ENCODE peak calls at places on chromosomes 5 and 9, in eight cellular contexts. One of them, this sample, is unnamed.

GRCh38 chr5:120808135-120808534 is 344.0 kb downstream of the PRR16 start:
- DNase-seq in lung: no peak
- DNase-seq in uterus: no peak
- DNase-seq in brain microvascular endothelial cell: no peak
- DNase-seq in adrenal gland: no peak
- DNase-seq in lower leg skin: no peak
- DNase-seq in suprapubic skin: no peak
- DNase-seq in tibial artery: no peak
- DNase-seq in this sample: no peak

GRCh38 chr9:134377976-134378375 is 51.7 kb downstream of the RXRA start:
- DNase-seq in lower leg skin: peak
- DNase-seq in uterus: no peak
- DNase-seq in lung: peak
- DNase-seq in suprapubic skin: peak
- DNase-seq in tibial artery: peak
- DNase-seq in adrenal gland: peak
- DNase-seq in brain microvascular endothelial cell: no peak
- DNase-seq in this sample: no peak

GRCh38 chr5:119554597-119554996 is 74.8 kb upstream of the FAM170A start:
- DNase-seq in brain microvascular endothelial cell: no peak
- DNase-seq in adrenal gland: no peak
- DNase-seq in tibial artery: no peak
- DNase-seq in suprapubic skin: no peak
- DNase-seq in uterus: no peak
- DNase-seq in lower leg skin: no peak
- DNase-seq in lung: no peak
- DNase-seq in this sample: no peak

GRCh38 chr9:71630371-71630770 is 137.9 kb downstream of the CEMIP2 start:
- DNase-seq in tibial artery: no peak
- DNase-seq in suprapubic skin: no peak
- DNase-seq in lung: no peak
- DNase-seq in brain microvascular endothelial cell: no peak
- DNase-seq in lower leg skin: no peak
- DNase-seq in adrenal gland: no peak
- DNase-seq in uterus: no peak
- DNase-seq in this sample: no peak

GRCh38 chr9:138075496-138075895 is 197.9 kb downstream of the CACNA1B start:
- DNase-seq in tibial artery: no peak
- DNase-seq in uterus: peak
- DNase-seq in brain microvascular endothelial cell: no peak
- DNase-seq in adrenal gland: peak
- DNase-seq in lung: no peak
- DNase-seq in suprapubic skin: peak
- DNase-seq in lower leg skin: no peak
- DNase-seq in this sample: no peak

GRCh38 chr5:79240561-79240960 is 4.6 kb downstream of the JMY start:
- DNase-seq in adrenal gland: no peak
- DNase-seq in lower leg skin: no peak
- DNase-seq in tibial artery: no peak
- DNase-seq in lung: no peak
- DNase-seq in uterus: no peak
- DNase-seq in brain microvascular endothelial cell: no peak
- DNase-seq in suprapubic skin: no peak
- DNase-seq in this sample: no peak

GRCh38 chr9:3746296-3747275 is 220.8 kb upstream of the RFX3 start:
- DNase-seq in tibial artery: no peak
- DNase-seq in lung: no peak
- DNase-seq in brain microvascular endothelial cell: peak
- DNase-seq in suprapubic skin: no peak
- DNase-seq in adrenal gland: no peak
- DNase-seq in lower leg skin: no peak
- DNase-seq in uterus: no peak
- DNase-seq in this sample: peak

GRCh38 chr9:73143606-73144328 is 7.9 kb upstream of the ANXA1 start:
- DNase-seq in tibial artery: no peak
- DNase-seq in uterus: no peak
- DNase-seq in suprapubic skin: no peak
- DNase-seq in brain microvascular endothelial cell: peak
- DNase-seq in lower leg skin: no peak
- DNase-seq in adrenal gland: no peak
- DNase-seq in lung: no peak
- DNase-seq in this sample: peak

GRCh38 chr5:141992349-141992963 is 20.4 kb downstream of the GNPDA1 start:
- DNase-seq in uterus: peak
- DNase-seq in tibial artery: peak
- DNase-seq in brain microvascular endothelial cell: peak
- DNase-seq in suprapubic skin: peak
- DNase-seq in adrenal gland: peak
- DNase-seq in lung: peak
- DNase-seq in lower leg skin: peak
- DNase-seq in this sample: no peak

GRCh38 chr9:15834541-15834940 is 281.7 kb downstream of the CCDC171 start:
- DNase-seq in adrenal gland: no peak
- DNase-seq in lung: no peak
- DNase-seq in uterus: no peak
- DNase-seq in tibial artery: no peak
- DNase-seq in brain microvascular endothelial cell: peak
- DNase-seq in suprapubic skin: no peak
- DNase-seq in lower leg skin: no peak
- DNase-seq in this sample: no peak

GRCh38 chr9:87324613-87325194 is 173.0 kb upstream of the DAPK1 start:
- DNase-seq in suprapubic skin: no peak
- DNase-seq in adrenal gland: no peak
- DNase-seq in uterus: no peak
- DNase-seq in lower leg skin: no peak
- DNase-seq in tibial artery: no peak
- DNase-seq in brain microvascular endothelial cell: peak
- DNase-seq in lung: no peak
- DNase-seq in this sample: no peak

GRCh38 chr9:6870650-6871477 is 113.1 kb downstream of the KDM4C start:
- DNase-seq in tibial artery: no peak
- DNase-seq in lung: no peak
- DNase-seq in adrenal gland: no peak
- DNase-seq in suprapubic skin: no peak
- DNase-seq in brain microvascular endothelial cell: no peak
- DNase-seq in uterus: no peak
- DNase-seq in lower leg skin: no peak
- DNase-seq in this sample: no peak

GRCh38 chr5:76807296-76807695 is 11.5 kb upstream of the F2RL1 start:
- DNase-seq in tibial artery: no peak
- DNase-seq in suprapubic skin: no peak
- DNase-seq in lung: no peak
- DNase-seq in uterus: no peak
- DNase-seq in adrenal gland: no peak
- DNase-seq in brain microvascular endothelial cell: peak
- DNase-seq in lower leg skin: no peak
- DNase-seq in this sample: peak

DNA sequence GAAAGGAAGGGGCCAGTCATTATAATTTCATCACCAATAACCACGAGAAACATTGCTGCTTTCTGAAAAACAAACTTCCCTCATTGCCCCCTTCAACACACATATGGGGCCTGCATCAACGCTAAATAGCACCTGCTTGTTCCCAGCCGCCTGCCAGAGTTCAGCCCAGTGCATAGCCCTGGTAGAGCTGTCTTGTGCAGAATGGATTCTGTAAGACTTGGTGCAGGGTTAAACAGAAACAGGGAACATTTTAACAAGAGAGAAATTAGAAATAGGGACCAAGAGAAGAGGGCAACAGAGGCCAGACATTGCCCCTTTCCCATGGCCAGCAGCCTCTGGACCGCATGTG is 56.7 kb downstream of the UBE2QL1 start:
- DNase-seq in adrenal gland: no peak
- DNase-seq in tibial artery: no peak
- DNase-seq in brain microvascular endothelial cell: no peak
- DNase-seq in uterus: no peak
- DNase-seq in lung: no peak
- DNase-seq in suprapubic skin: no peak
- DNase-seq in lower leg skin: no peak
- DNase-seq in this sample: no peak
- TF ChIP-seq CTCF in adrenal gland: no peak
- TF ChIP-seq CTCF in tibial artery: no peak
- TF ChIP-seq CTCF in brain microvascular endothelial cell: no peak
- TF ChIP-seq CTCF in uterus: no peak
- TF ChIP-seq CTCF in lung: no peak
- TF ChIP-seq CTCF in suprapubic skin: no peak
- TF ChIP-seq CTCF in lower leg skin: no peak
- TF ChIP-seq CTCF in this sample: no peak

GRCh38 chr5:10301266-10301665 is 6.4 kb downstream of the CMBL start:
- DNase-seq in uterus: no peak
- DNase-seq in lower leg skin: no peak
- DNase-seq in adrenal gland: no peak
- DNase-seq in brain microvascular endothelial cell: no peak
- DNase-seq in suprapubic skin: no peak
- DNase-seq in lung: no peak
- DNase-seq in tibial artery: no peak
- DNase-seq in this sample: no peak
- H3K4me3 ChIP-seq in uterus: no peak
- H3K4me3 ChIP-seq in lower leg skin: no peak
- H3K4me3 ChIP-seq in adrenal gland: no peak
- H3K4me3 ChIP-seq in brain microvascular endothelial cell: no peak
- H3K4me3 ChIP-seq in suprapubic skin: no peak
- H3K4me3 ChIP-seq in lung: no peak
- H3K4me3 ChIP-seq in tibial artery: no peak
- H3K4me3 ChIP-seq in this sample: no peak

GRCh38 chr5:180116441-180117377 is 45.1 kb upstream of the RNF130 start:
- DNase-seq in brain microvascular endothelial cell: no peak
- DNase-seq in lower leg skin: no peak
- DNase-seq in adrenal gland: no peak
- DNase-seq in lung: no peak
- DNase-seq in tibial artery: peak
- DNase-seq in uterus: peak
- DNase-seq in suprapubic skin: peak
- DNase-seq in this sample: no peak
- TF ChIP-seq CTCF in brain microvascular endothelial cell: peak
- TF ChIP-seq CTCF in lower leg skin: no peak
- TF ChIP-seq CTCF in adrenal gland: no peak
- TF ChIP-seq CTCF in lung: no peak
- TF ChIP-seq CTCF in tibial artery: no peak
- TF ChIP-seq CTCF in uterus: no peak
- TF ChIP-seq CTCF in suprapubic skin: no peak
- TF ChIP-seq CTCF in this sample: peak

GRCh38 chr9:69175488-69175872 is 1.4 kb downstream of the TJP2 start:
- DNase-seq in suprapubic skin: no peak
- DNase-seq in tibial artery: no peak
- DNase-seq in uterus: no peak
- DNase-seq in lung: no peak
- DNase-seq in adrenal gland: no peak
- DNase-seq in brain microvascular endothelial cell: no peak
- DNase-seq in lower leg skin: no peak
- DNase-seq in this sample: no peak
- H3K4me3 ChIP-seq in suprapubic skin: peak
- H3K4me3 ChIP-seq in tibial artery: peak
- H3K4me3 ChIP-seq in uterus: peak
- H3K4me3 ChIP-seq in lung: no peak
- H3K4me3 ChIP-seq in adrenal gland: no peak
- H3K4me3 ChIP-seq in brain microvascular endothelial cell: peak
- H3K4me3 ChIP-seq in lower leg skin: no peak
- H3K4me3 ChIP-seq in this sample: peak

GRCh38 chr9:121440265-121440664 is 59.4 kb downstream of the GGTA1 start:
- DNase-seq in uterus: no peak
- DNase-seq in lung: no peak
- DNase-seq in brain microvascular endothelial cell: peak
- DNase-seq in lower leg skin: no peak
- DNase-seq in adrenal gland: no peak
- DNase-seq in tibial artery: no peak
- DNase-seq in suprapubic skin: no peak
- DNase-seq in this sample: no peak
- TF ChIP-seq CTCF in uterus: peak
- TF ChIP-seq CTCF in lung: no peak
- TF ChIP-seq CTCF in brain microvascular endothelial cell: peak
- TF ChIP-seq CTCF in lower leg skin: no peak
- TF ChIP-seq CTCF in adrenal gland: peak
- TF ChIP-seq CTCF in tibial artery: peak
- TF ChIP-seq CTCF in suprapubic skin: no peak
- TF ChIP-seq CTCF in this sample: peak

DNA sequence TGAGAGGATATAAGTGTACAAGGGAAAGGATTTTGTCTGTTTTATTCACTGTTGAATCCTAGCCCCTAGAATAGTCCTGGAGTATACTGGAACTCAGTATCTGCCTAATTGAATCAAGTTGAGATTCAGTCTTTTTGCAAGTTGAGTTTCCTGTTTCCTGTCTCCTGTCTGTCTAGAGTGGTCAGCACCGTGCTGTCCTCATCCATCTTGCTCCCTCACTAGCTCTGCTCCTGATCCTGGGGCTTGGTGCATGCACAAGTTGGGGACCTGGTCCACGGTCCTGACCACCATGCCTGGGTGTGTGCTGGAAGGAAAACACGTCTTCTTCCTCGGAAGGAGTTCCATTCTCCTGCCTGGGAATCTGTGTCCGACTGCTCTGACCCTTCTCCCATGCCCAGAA is 3.2 kb downstream of the IL5 start:
- DNase-seq in lung: no peak
- DNase-seq in lower leg skin: no peak
- DNase-seq in adrenal gland: no peak
- DNase-seq in uterus: no peak
- DNase-seq in suprapubic skin: no peak
- DNase-seq in brain microvascular endothelial cell: no peak
- DNase-seq in tibial artery: no peak
- DNase-seq in this sample: no peak
- H3K4me3 ChIP-seq in lung: no peak
- H3K4me3 ChIP-seq in lower leg skin: no peak
- H3K4me3 ChIP-seq in adrenal gland: no peak
- H3K4me3 ChIP-seq in uterus: no peak
- H3K4me3 ChIP-seq in suprapubic skin: no peak
- H3K4me3 ChIP-seq in brain microvascular endothelial cell: no peak
- H3K4me3 ChIP-seq in tibial artery: no peak
- H3K4me3 ChIP-seq in this sample: no peak

DNA sequence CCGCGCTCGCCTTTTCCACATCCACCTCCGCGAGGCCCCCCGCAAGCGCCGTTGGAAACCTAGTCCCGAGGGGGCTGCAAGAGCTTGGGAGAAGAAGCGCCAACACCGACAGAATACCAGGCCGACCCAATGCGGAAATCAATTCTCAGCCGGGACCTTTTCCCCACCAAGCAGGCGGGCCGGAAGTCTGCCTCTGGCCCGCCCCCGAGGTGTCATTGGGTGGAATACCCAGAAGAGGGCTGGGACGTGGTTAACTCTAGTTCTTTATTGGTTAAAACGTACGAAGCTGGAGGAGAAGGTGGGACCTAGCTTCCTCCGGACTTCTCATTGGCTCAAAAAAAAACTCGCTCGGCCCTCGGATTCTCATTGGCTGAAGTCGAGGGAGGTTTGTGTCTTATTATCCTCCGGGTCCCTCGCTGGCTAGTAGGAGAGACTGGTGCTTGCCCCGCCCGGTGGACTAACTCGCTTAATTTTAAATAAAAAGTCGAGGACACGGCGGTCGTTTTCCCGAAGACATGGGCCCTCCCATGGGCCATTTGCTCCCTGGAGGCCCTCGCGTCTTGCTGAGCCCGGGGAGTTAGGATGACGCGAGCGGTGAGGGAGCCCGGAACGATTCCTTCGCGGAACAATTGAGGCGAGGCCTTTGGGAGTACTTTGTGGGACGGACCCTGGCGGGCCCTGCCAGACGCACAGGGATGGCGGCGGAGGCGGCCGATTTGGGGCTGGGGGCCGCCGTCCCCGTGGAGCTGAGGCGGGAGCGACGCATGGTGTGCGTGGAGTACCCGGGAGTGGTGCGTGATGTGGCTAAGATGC is at the start of gene GTF3C5:
- DNase-seq in adrenal gland: peak
- DNase-seq in lung: peak
- DNase-seq in brain microvascular endothelial cell: peak
- DNase-seq in uterus: peak
- DNase-seq in tibial artery: peak
- DNase-seq in lower leg skin: peak
- DNase-seq in suprapubic skin: peak
- DNase-seq in this sample: peak
- TF ChIP-seq CTCF in adrenal gland: no peak
- TF ChIP-seq CTCF in lung: no peak
- TF ChIP-seq CTCF in brain microvascular endothelial cell: no peak
- TF ChIP-seq CTCF in uterus: peak
- TF ChIP-seq CTCF in tibial artery: peak
- TF ChIP-seq CTCF in lower leg skin: no peak
- TF ChIP-seq CTCF in suprapubic skin: no peak
- TF ChIP-seq CTCF in this sample: no peak

This sample was measured in kidney epithelial cell.